ENCODE peak calls at places on chromosomes 16 and 17, in six cellular contexts. N is GM10248; O is OCI-LY7; F is mesothelial cell of epicardium; I is heart left ventricle; C is CD4-positive, alpha-beta T cell. Q is an unnamed sample.

GRCh38 chr17:63696381-63696961 is 3.5 kb downstream of the LIMD2 start:
- DNase-seq in I (no peak), F (no peak), O (peak), C (peak), N (peak), Q (no peak)

GRCh38 chr17:17765359-17765758 is 71.4 kb downstream of the SREBF1 start:
- DNase-seq in N (no peak), C (no peak), O (peak), I (no peak), F (no peak), Q (no peak)

GRCh38 chr17:27461192-27461859 is 5.1 kb downstream of the KSR1 start:
- DNase-seq in F (no peak), O (no peak), C (no peak), N (no peak), I (no peak), Q (no peak)

GRCh38 chr17:38598536-38598935 is 7.2 kb downstream of the SRCIN1 start:
- DNase-seq in C (no peak), I (no peak), N (peak), O (peak), F (no peak), Q (no peak)

GRCh38 chr17:73187203-73187769 is 5.6 kb upstream of the COG1 start:
- DNase-seq in O (no peak), I (no peak), C (no peak), N (no peak), F (no peak), Q (no peak)

GRCh38 chr16:68732068-68732680 is 4.9 kb upstream of the CDH1 start:
- DNase-seq in O (no peak), C (no peak), I (no peak), N (no peak), F (peak), Q (no peak)

GRCh38 chr16:73010150-73010676 is 37.7 kb downstream of the ZFHX3 start:
- DNase-seq in I (no peak), C (no peak), F (no peak), N (no peak), O (no peak), Q (no peak)

GRCh38 chr16:11583171-11583570 is 3.5 kb downstream of the LITAF start:
- DNase-seq in O (no peak), C (no peak), F (no peak), N (no peak), I (no peak), Q (no peak)

GRCh38 chr16:25291580-25291979 is 33.9 kb upstream of the ZKSCAN2 start:
- DNase-seq in N (no peak), I (no peak), O (no peak), C (no peak), F (no peak), Q (no peak)

GRCh38 chr17:40309938-40310510 is 1.0 kb downstream of the RARA start:
- DNase-seq in N (peak), O (no peak), F (no peak), C (no peak), I (peak), Q (no peak)

GRCh38 chr16:49022351-49022963 is 259.2 kb downstream of the CBLN1 start:
- DNase-seq in C (no peak), F (no peak), O (no peak), N (no peak), I (no peak), Q (no peak)

GRCh38 chr17:72343911-72344310 is 223.1 kb downstream of the SOX9 start:
- DNase-seq in I (no peak), O (no peak), F (no peak), N (no peak), C (no peak), Q (no peak)

GRCh38 chr16:55443855-55444254 is 35.1 kb upstream of the MMP2 start:
- DNase-seq in C (no peak), O (no peak), I (no peak), N (no peak), F (no peak), Q (no peak)

GRCh38 chr16:77169650-77170236 is 21.2 kb upstream of the MON1B start:
- DNase-seq in O (peak), I (peak), C (no peak), F (no peak), N (peak), Q (no peak)
- TF ChIP-seq CTCF in O (peak), I (peak), C (peak), F (peak), N (peak), Q (peak)

GRCh38 chr17:20307325-20307910 is 159.9 kb downstream of the LGALS9B start:
- DNase-seq in F (no peak), I (no peak), C (no peak), O (no peak), N (no peak), Q (no peak)
- TF ChIP-seq CTCF in F (no peak), I (no peak), C (no peak), O (no peak), N (no peak), Q (no peak)

GRCh38 chr17:74379495-74380085 is 12.3 kb downstream of the GPR142 start:
- DNase-seq in I (peak), N (peak), O (peak), C (peak), F (peak), Q (peak)

GRCh38 chr17:74385201-74385600 is 17.9 kb downstream of the GPR142 start:
- DNase-seq in N (no peak), I (no peak), C (no peak), O (no peak), F (no peak), Q (no peak)

GRCh38 chr17:74383140-74383539 is 15.8 kb downstream of the GPR142 start:
- DNase-seq in N (no peak), O (no peak), I (no peak), F (no peak), C (no peak), Q (no peak)

GRCh38 chr17:74380959-74381808 is 13.9 kb downstream of the GPR142 start:
- DNase-seq in N (no peak), O (no peak), C (no peak), I (no peak), F (no peak), Q (peak)

DNA sequence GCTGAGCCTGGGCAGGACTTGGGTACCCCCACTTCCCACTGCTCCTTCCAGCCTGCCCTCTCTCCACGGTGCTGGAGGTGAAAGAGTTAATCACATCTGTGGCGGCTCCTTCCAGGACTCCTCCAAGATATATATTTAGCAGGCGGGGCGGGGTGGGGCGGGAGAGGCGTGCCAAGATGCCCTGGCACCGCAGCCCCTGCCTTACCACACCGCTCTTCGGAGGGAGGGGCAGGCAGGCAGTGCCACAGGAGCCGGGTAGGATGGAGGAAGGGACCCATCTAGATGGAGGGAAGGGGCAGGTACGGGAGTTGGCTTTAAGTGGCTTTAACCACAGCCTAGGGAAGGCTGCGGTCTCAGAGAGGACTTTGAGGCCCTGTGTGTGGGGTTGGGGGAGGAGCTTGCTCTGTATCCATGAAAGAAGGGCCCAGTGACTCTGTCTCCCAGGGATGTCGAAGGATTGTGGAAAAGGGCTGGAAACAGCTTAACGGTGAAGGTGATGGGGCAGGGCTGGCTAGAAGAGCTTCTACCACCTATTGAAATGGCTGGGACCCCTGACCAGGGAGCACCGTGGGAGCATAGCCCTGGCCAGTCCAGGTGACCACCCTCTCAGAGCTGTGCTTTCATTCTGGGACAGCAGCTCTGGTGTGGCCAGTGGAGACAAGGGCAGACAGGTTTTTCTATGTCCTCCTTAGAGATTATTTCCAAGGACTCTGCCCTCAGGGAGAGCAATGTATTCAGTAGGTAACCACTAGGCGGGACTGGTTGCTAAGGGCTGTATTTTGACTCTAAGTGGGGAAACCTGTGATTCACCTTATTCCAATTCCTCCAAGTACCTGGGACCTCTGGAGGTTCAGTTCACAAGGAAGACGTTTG is 13.0 kb downstream of the GPR142 start:
- DNase-seq in O (no peak), I (no peak), C (no peak), N (no peak), F (no peak), Q (peak)
- TF ChIP-seq CTCF in O (peak), I (no peak), C (no peak), N (no peak), F (no peak), Q (no peak)

DNA sequence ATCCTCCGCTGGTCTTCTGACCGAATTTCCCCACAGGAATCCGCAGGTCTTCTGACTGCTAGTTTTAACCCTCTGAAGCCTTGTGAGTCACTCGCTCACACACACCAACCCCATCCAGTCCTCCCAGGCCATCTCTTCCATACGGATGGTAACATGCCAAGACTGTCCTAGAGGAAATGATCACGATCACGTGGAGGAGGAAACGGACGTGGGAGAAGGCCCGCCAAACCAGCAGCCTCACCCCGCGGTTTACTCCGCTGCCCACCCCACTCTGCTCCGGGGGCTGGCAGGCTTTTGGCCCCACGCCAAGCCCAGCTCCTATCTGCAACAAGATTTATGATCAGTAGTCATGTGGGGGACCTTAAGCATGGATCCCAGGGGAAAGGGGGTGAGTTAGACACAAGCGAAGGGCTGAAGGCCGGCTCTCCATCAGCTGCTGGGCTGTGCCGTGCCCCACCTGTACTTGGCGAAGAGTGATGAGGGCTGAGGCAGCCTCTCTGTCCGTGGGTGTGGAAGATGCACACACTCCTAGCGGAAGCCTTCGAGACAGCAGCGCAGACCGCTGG is 1.5 kb upstream of the FAAP100 start:
- DNase-seq in C (no peak), F (no peak), I (no peak), O (no peak), N (no peak), Q (peak)
- TF ChIP-seq CTCF in C (no peak), F (no peak), I (no peak), O (no peak), N (no peak), Q (no peak)

GRCh38 chr17:76199466-76199865 is 40.8 kb downstream of the RNF157 start:
- DNase-seq in N (no peak), F (no peak), C (peak), I (no peak), O (no peak), Q (no peak)
- TF ChIP-seq CTCF in N (no peak), F (no peak), C (no peak), I (no peak), O (no peak), Q (no peak)

GRCh38 chr17:79272666-79273219 is 198.1 kb downstream of the ENGASE start:
- DNase-seq in I (no peak), N (no peak), O (no peak), F (no peak), C (no peak), Q (no peak)
- TF ChIP-seq CTCF in I (no peak), N (no peak), O (no peak), F (no peak), C (no peak), Q (no peak)